ENCODE peak calls at places on chromosomes 16 and 17, in seven cellular contexts. Z is non-pigmented ciliary epithelial cell; M is CD8-positive, alpha-beta T cell; P is stimulated activated CD4-positive, alpha-beta T cell treated with anti-CD3 and anti-CD28 coated beads, TNF-alpha, amount 100 ng/mL, for 24 hours; D is stimulated activated CD8-positive, alpha-beta memory T cell treated with anti-CD3 and anti-CD28 coated beads, Interleukin-4, amount 100 ng/mL, for 4 hours; I is skeletal muscle cell; F is AML-193. Q is an unnamed sample.

GRCh38 chr17:41613277-41614082 is 913 bp upstream of the KRT16 start:
- DNase-seq in M (no peak), P (no peak), F (no peak), D (no peak), I (no peak), Z (no peak), Q (no peak)

GRCh38 chr17:81282141-81282540 is 13.0 kb downstream of the SLC38A10 start:
- DNase-seq in D (no peak), Z (no peak), I (no peak), F (no peak), P (no peak), M (no peak), Q (no peak)

GRCh38 chr17:8458128-8458527 is 22.4 kb downstream of the NDEL1 start:
- DNase-seq in F (no peak), I (no peak), M (no peak), P (no peak), Z (no peak), D (no peak), Q (no peak)

GRCh38 chr17:77963441-77963840 is 4.9 kb downstream of the TNRC6C start:
- DNase-seq in I (peak; percentile 95), M (peak; percentile 13), P (no peak), D (no peak), Z (peak; percentile 78), F (peak; percentile 59), Q (peak; percentile 42)

GRCh38 chr16:80804061-80804450 is 342 bp downstream of the CDYL2 start:
- DNase-seq in I (peak; percentile 39), D (peak; percentile 10), Z (no peak), P (peak; percentile 34), M (peak; percentile 22), F (no peak), Q (no peak)

GRCh38 chr17:16449121-16449570 is 33.8 kb downstream of the TRPV2 start:
- DNase-seq in P (no peak), F (no peak), D (no peak), I (no peak), M (no peak), Z (no peak), Q (no peak)

GRCh38 chr17:13599168-13599577 is 2.6 kb downstream of the HS3ST3A1 start:
- DNase-seq in I (no peak), Z (no peak), M (no peak), P (no peak), D (no peak), F (no peak), Q (no peak)

GRCh38 chr17:29959658-29960337 is 18.4 kb downstream of the EFCAB5 start:
- DNase-seq in F (no peak), I (no peak), D (no peak), Z (no peak), M (no peak), P (no peak), Q (no peak)